ENCODE peak calls at places on chromosomes 16 and 17, in seven cellular contexts. One of them, this sample, is unnamed.

GRCh38 chr16:53166099-53166498 is 111.3 kb downstream of the CHD9 start:
- DNase-seq in body of pancreas: no peak
- DNase-seq in sciatic nerve: no peak
- DNase-seq in H54: no peak
- DNase-seq in AG04450: no peak
- DNase-seq in small intestine: no peak
- DNase-seq in activated effector memory CD4-positive, alpha-beta T cell treated with Interleukin-2 at 50 U/mL for 16 hours: no peak
- DNase-seq in this sample: no peak

GRCh38 chr17:41140360-41141132 is at the start of gene KRTAP4-6:
- DNase-seq in body of pancreas: no peak
- DNase-seq in sciatic nerve: no peak
- DNase-seq in H54: peak; percentile 26
- DNase-seq in AG04450: peak; percentile 29
- DNase-seq in small intestine: no peak
- DNase-seq in activated effector memory CD4-positive, alpha-beta T cell treated with Interleukin-2 at 50 U/mL for 16 hours: no peak
- DNase-seq in this sample: peak; percentile 75

GRCh38 chr17:49976163-49976827 is 7.3 kb downstream of the DLX4 start:
- DNase-seq in body of pancreas: peak; percentile 33
- DNase-seq in sciatic nerve: no peak
- DNase-seq in H54: no peak
- DNase-seq in AG04450: no peak
- DNase-seq in small intestine: no peak
- DNase-seq in activated effector memory CD4-positive, alpha-beta T cell treated with Interleukin-2 at 50 U/mL for 16 hours: no peak
- DNase-seq in this sample: no peak

GRCh38 chr17:79094261-79094660 is 19.6 kb downstream of the ENGASE start:
- DNase-seq in body of pancreas: no peak
- DNase-seq in sciatic nerve: no peak
- DNase-seq in H54: no peak
- DNase-seq in AG04450: no peak
- DNase-seq in small intestine: no peak
- DNase-seq in activated effector memory CD4-positive, alpha-beta T cell treated with Interleukin-2 at 50 U/mL for 16 hours: no peak
- DNase-seq in this sample: no peak

GRCh38 chr17:78985395-78985794 is 5.7 kb upstream of the LGALS3BP start:
- DNase-seq in body of pancreas: no peak
- DNase-seq in sciatic nerve: no peak
- DNase-seq in H54: no peak
- DNase-seq in AG04450: no peak
- DNase-seq in small intestine: no peak
- DNase-seq in activated effector memory CD4-positive, alpha-beta T cell treated with Interleukin-2 at 50 U/mL for 16 hours: no peak
- DNase-seq in this sample: no peak

GRCh38 chr16:14501331-14502255 is 128.5 kb downstream of the PARN start:
- DNase-seq in body of pancreas: peak; percentile 88
- DNase-seq in sciatic nerve: peak; percentile 85
- DNase-seq in H54: peak; percentile 50
- DNase-seq in AG04450: peak; percentile 87
- DNase-seq in small intestine: peak; percentile 49
- DNase-seq in activated effector memory CD4-positive, alpha-beta T cell treated with Interleukin-2 at 50 U/mL for 16 hours: no peak
- DNase-seq in this sample: peak; percentile 94

GRCh38 chr16:63890072-63890471 is 1231.8 kb downstream of the CDH11 start:
- DNase-seq in body of pancreas: no peak
- DNase-seq in sciatic nerve: no peak
- DNase-seq in H54: no peak
- DNase-seq in AG04450: no peak
- DNase-seq in small intestine: peak; percentile 43
- DNase-seq in activated effector memory CD4-positive, alpha-beta T cell treated with Interleukin-2 at 50 U/mL for 16 hours: no peak
- DNase-seq in this sample: peak; percentile 15

GRCh38 chr16:54446639-54447038 is 160.1 kb upstream of the IRX3 start:
- DNase-seq in body of pancreas: no peak
- DNase-seq in sciatic nerve: no peak
- DNase-seq in H54: peak; percentile 26
- DNase-seq in AG04450: no peak
- DNase-seq in small intestine: no peak
- DNase-seq in activated effector memory CD4-positive, alpha-beta T cell treated with Interleukin-2 at 50 U/mL for 16 hours: no peak
- DNase-seq in this sample: peak; percentile 93

GRCh38 chr17:63477471-63478440 is 895 bp downstream of the ACE start:
- DNase-seq in body of pancreas: no peak
- DNase-seq in sciatic nerve: no peak
- DNase-seq in H54: no peak
- DNase-seq in AG04450: no peak
- DNase-seq in small intestine: peak; percentile 42
- DNase-seq in activated effector memory CD4-positive, alpha-beta T cell treated with Interleukin-2 at 50 U/mL for 16 hours: no peak
- DNase-seq in this sample: no peak